ENCODE peak calls at places on chromosomes 7 and 10, in five cellular contexts. X is heart right ventricle, D is tibial artery, S is esophagus squamous epithelium, O is GM23248. M is an unnamed sample.

GRCh38 chr7:90412458-90413184 is 9.4 kb downstream of the CLDN12 start:
- DNase-seq in X (no peak), O (peak; percentile 20), S (no peak), D (no peak), M (no peak)

GRCh38 chr7:151381333-151382078 is 28.3 kb downstream of the WDR86 start:
- DNase-seq in D (no peak), O (peak; percentile 22), S (no peak), X (no peak), M (no peak)

GRCh38 chr7:128361463-128362441 is at the start of gene PRRT4:
- DNase-seq in X (no peak), O (peak; percentile 60), S (no peak), D (peak; percentile 68), M (no peak)

GRCh38 chr10:119428789-119429188 is 113.7 kb downstream of the RGS10 start:
- DNase-seq in X (no peak), O (no peak), D (no peak), S (no peak), M (no peak)

GRCh38 chr7:106978425-106979386 is 65.8 kb upstream of the PRKAR2B start:
- DNase-seq in D (no peak), X (no peak), O (no peak), S (no peak), M (no peak)

GRCh38 chr10:24822557-24822956 is 98.9 kb upstream of the ARHGAP21 start:
- DNase-seq in X (no peak), S (no peak), O (peak; percentile 19), D (no peak), M (no peak)

GRCh38 chr10:127405221-127405620 is 143.9 kb upstream of the NPS start:
- DNase-seq in D (no peak), X (no peak), S (no peak), O (peak; percentile 61), M (peak; percentile 70)

GRCh38 chr10:99672884-99673283 is 13.6 kb downstream of the ENTPD7 start:
- DNase-seq in D (no peak), X (no peak), S (no peak), O (peak; percentile 64), M (no peak)

GRCh38 chr7:99139031-99139430 is 4.9 kb downstream of the SMURF1 start:
- DNase-seq in O (peak; percentile 60), X (no peak), S (no peak), D (no peak), M (peak; percentile 74)

GRCh38 chr7:234041-234711 is 41.8 kb downstream of the FAM20C start:
- DNase-seq in D (peak; percentile 90), O (peak; percentile 53), X (peak; percentile 56), S (no peak), M (peak; percentile 33)

GRCh38 chr7:155361947-155362346 is 64.3 kb downstream of the INSIG1 start:
- DNase-seq in O (no peak), X (no peak), S (no peak), D (no peak), M (no peak)

GRCh38 chr7:17302575-17303142 is 4.2 kb downstream of the AHR start:
- DNase-seq in O (peak; percentile 84), X (no peak), S (no peak), D (no peak), M (peak; percentile 62)

GRCh38 chr7:4246536-4246935 is 435.6 kb upstream of the FOXK1 start:
- DNase-seq in S (no peak), X (no peak), O (no peak), D (no peak), M (no peak)

GRCh38 chr10:3554121-3554522 is 230.9 kb downstream of the KLF6 start:
- DNase-seq in X (no peak), S (no peak), D (no peak), O (no peak), M (no peak)

GRCh38 chr7:139823855-139824670 is 5.0 kb upstream of the TBXAS1 start:
- DNase-seq in X (no peak), O (no peak), S (no peak), D (no peak), M (peak; percentile 56)

GRCh38 chr7:67913604-67914003 is 917.0 kb downstream of the TYW1 start:
- DNase-seq in X (no peak), S (no peak), O (peak; percentile 4), D (no peak), M (no peak)

GRCh38 chr10:99234067-99234738 is 1.4 kb downstream of the HPSE2 start:
- DNase-seq in X (peak; percentile 17), O (peak; percentile 77), S (no peak), D (peak; percentile 76), M (peak; percentile 28)

GRCh38 chr10:124586142-124586541 is 124.5 kb downstream of the LHPP start:
- DNase-seq in S (no peak), O (no peak), X (no peak), D (no peak), M (no peak)

GRCh38 chr7:114856625-114857024 is 65.3 kb upstream of the MDFIC start:
- DNase-seq in D (no peak), O (peak; percentile 9), S (no peak), X (no peak), M (peak; percentile 41)

GRCh38 chr7:123401295-123401694 is 133.1 kb downstream of the IQUB start:
- DNase-seq in X (no peak), S (no peak), D (no peak), O (no peak), M (no peak)

GRCh38 chr7:94908204-94909022 is 1.0 kb downstream of the PPP1R9A start:
- DNase-seq in S (no peak), O (peak; percentile 13), D (no peak), X (peak; percentile 20), M (peak; percentile 2)

GRCh38 chr7:43553999-43554398 is 28.9 kb upstream of the STK17A start:
- DNase-seq in X (peak; percentile 20), S (no peak), D (no peak), O (peak; percentile 61), M (peak; percentile 68)

GRCh38 chr10:43136995-43137700 is 1.1 kb upstream of the CSGALNACT2 start:
- DNase-seq in O (peak; percentile 80), S (no peak), X (no peak), D (no peak), M (peak; percentile 56)

GRCh38 chr7:27262121-27262520 is 19.5 kb downstream of the EVX1 start:
- DNase-seq in D (no peak), O (peak; percentile 40), X (no peak), S (no peak), M (no peak)

GRCh38 chr10:96878071-96878470 is 46.0 kb downstream of the LCOR start:
- DNase-seq in X (no peak), S (no peak), D (no peak), O (no peak), M (no peak)

GRCh38 chr10:86260564-86260963 is 106.0 kb downstream of the GRID1 start:
- DNase-seq in D (no peak), S (no peak), X (no peak), O (no peak), M (no peak)

GRCh38 chr7:50661345-50662058 is 96.3 kb upstream of the DDC start:
- DNase-seq in X (no peak), D (no peak), O (no peak), S (no peak), M (no peak)

GRCh38 chr10:86665868-86666267 is 2.4 kb upstream of the LDB3 start:
- DNase-seq in O (no peak), D (no peak), S (no peak), X (peak; percentile 63), M (no peak)

GRCh38 chr7:20964214-20964613 is 177.5 kb upstream of the SP8 start:
- DNase-seq in S (no peak), D (no peak), O (no peak), X (no peak), M (no peak)

GRCh38 chr10:30751678-30752331 is 122.3 kb upstream of the LYZL2 start:
- DNase-seq in O (peak; percentile 89), D (peak; percentile 86), S (no peak), X (peak; percentile 76), M (peak; percentile 89)

GRCh38 chr10:101216207-101216607 is 13.1 kb downstream of the LBX1 start:
- DNase-seq in S (no peak), D (no peak), X (no peak), O (no peak), M (no peak)

GRCh38 chr7:148410905-148411304 is 179.7 kb upstream of the C7orf33 start:
- DNase-seq in O (no peak), D (no peak), S (no peak), X (no peak), M (no peak)

GRCh38 chr10:132880148-132880981 is 62.0 kb downstream of the CFAP46 start:
- DNase-seq in O (no peak), S (no peak), D (peak; percentile 54), X (no peak), M (no peak)

GRCh38 chr7:131438969-131439368 is 111.3 kb downstream of the MKLN1 start:
- DNase-seq in O (no peak), D (no peak), X (no peak), S (no peak), M (no peak)

GRCh38 chr7:100612730-100613446 is 548 bp downstream of the MOSPD3 start:
- DNase-seq in O (peak; percentile 27), D (peak; percentile 74), S (no peak), X (no peak), M (no peak)

GRCh38 chr10:77619964-77620703 is 17.5 kb downstream of the KCNMA1 start:
- DNase-seq in O (no peak), X (no peak), D (peak; percentile 87), S (no peak), M (no peak)

DNA sequence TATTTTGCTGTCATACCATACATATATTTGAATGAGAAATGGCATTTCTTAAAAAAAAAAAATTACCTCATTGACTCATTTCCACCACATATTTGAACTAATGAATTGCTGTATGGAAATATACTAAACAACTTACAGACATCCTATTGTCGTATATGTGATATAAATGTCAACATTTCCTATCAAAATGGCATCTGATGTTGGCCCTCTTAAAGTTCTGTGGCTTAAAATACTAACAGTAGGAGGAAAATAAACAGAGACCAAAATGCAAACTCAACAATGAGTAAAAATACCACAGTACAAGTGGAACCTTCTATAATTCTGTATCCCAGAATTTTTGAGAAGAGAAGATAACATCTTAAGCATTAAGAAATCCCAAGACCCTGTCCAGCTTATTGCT is 405.6 kb upstream of the GALNT17 start:
- DNase-seq in X (no peak), D (no peak), S (no peak), O (no peak), M (no peak)
- H3K4me3 ChIP-seq in X (no peak overlapping the region), D (no peak overlapping the region), S (no peak overlapping the region), O (no peak overlapping the region), M (no peak overlapping the region)

GRCh38 chr7:1460757-1461639 is 1.7 kb upstream of the MICALL2 start:
- DNase-seq in X (peak; percentile 64), S (no peak), O (peak; percentile 69), D (peak; percentile 91), M (peak; percentile 58)
- H3K4me3 ChIP-seq in X (peak overlapping the region; percentile 27), S (no peak overlapping the region), O (peak overlapping the region; percentile 67), D (peak overlapping the region; percentile 86), M (peak overlapping the region; percentile 58)

GRCh38 chr10:33211123-33211878 is 123.2 kb downstream of the NRP1 start:
- DNase-seq in D (peak; percentile 83), S (no peak), O (peak; percentile 94), X (no peak), M (peak; percentile 90)
- H3K4me3 ChIP-seq in D (peak overlapping the region; percentile 7), S (no peak overlapping the region), O (no peak overlapping the region), X (no peak overlapping the region), M (no peak overlapping the region)

DNA sequence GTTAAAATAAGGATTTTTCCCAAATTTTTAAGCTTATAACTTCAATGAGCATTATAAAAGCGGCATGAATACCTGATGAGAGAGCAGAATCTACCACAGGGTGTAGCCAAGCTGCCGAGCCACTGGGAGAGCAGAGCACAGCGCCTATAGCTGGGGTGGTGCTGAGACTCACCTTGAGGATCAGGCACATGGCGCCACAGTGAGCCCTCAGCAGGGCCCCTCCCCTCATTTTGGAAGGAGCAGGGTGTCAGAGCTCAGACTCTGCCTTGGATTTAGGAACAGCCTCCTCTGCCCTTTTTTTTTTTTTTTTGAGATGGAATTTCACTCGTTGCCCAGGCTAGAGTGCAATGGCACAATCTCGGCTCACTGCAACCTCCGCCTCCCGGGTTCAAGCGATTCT is 118.6 kb downstream of the SRPK2 start:
- DNase-seq in S (no peak), D (no peak), X (no peak), O (no peak), M (no peak)
- H3K4me3 ChIP-seq in S (no peak overlapping the region), D (no peak overlapping the region), X (no peak overlapping the region), O (no peak overlapping the region), M (no peak overlapping the region)

M was measured in fibroblast of the aortic adventitia.